ENCODE peak calls at places on chromosomes 12 and 14, in five cellular contexts. R is adrenal gland, A is fibroblast of villous mesenchyme, X is lower leg skin, M is mesothelial cell of epicardium. Q is an unnamed sample.

GRCh38 chr12:106126441-106127288 is 12.1 kb downstream of the NUAK1 start:
- DNase-seq in R (no peak), A (peak; percentile 88), X (peak; percentile 67), M (no peak), Q (no peak)

GRCh38 chr14:63212209-63212608 is 8.0 kb downstream of the RHOJ start:
- DNase-seq in R (no peak), A (no peak), X (no peak), M (no peak), Q (no peak)

GRCh38 chr12:54134850-54135249 is 53.9 kb downstream of the SMUG1 start:
- DNase-seq in R (no peak), A (no peak), X (no peak), M (no peak), Q (no peak)

GRCh38 chr14:69260246-69260978 is 454 bp downstream of the GALNT16 start:
- DNase-seq in R (no peak), A (peak; percentile 17), X (no peak), M (peak; percentile 61), Q (no peak)

GRCh38 chr14:75342762-75343599 is 64.4 kb downstream of the FOS start:
- DNase-seq in R (no peak), A (no peak), X (no peak), M (no peak), Q (no peak)

GRCh38 chr12:2609020-2609419 is 185.8 kb upstream of the FKBP4 start:
- DNase-seq in R (no peak), A (no peak), X (no peak), M (no peak), Q (no peak)

GRCh38 chr12:92224685-92225331 is 79.2 kb upstream of the BTG1 start:
- DNase-seq in R (no peak), A (peak; percentile 55), X (no peak), M (no peak), Q (no peak)

GRCh38 chr12:79844693-79845092 is 90.2 kb downstream of the PPP1R12A start:
- DNase-seq in R (no peak), A (peak; percentile 61), X (no peak), M (no peak), Q (no peak)

GRCh38 chr14:93977790-93978581 is 1.6 kb upstream of the ASB2 start:
- DNase-seq in R (no peak), A (no peak), X (no peak), M (no peak), Q (peak; percentile 40)

DNA sequence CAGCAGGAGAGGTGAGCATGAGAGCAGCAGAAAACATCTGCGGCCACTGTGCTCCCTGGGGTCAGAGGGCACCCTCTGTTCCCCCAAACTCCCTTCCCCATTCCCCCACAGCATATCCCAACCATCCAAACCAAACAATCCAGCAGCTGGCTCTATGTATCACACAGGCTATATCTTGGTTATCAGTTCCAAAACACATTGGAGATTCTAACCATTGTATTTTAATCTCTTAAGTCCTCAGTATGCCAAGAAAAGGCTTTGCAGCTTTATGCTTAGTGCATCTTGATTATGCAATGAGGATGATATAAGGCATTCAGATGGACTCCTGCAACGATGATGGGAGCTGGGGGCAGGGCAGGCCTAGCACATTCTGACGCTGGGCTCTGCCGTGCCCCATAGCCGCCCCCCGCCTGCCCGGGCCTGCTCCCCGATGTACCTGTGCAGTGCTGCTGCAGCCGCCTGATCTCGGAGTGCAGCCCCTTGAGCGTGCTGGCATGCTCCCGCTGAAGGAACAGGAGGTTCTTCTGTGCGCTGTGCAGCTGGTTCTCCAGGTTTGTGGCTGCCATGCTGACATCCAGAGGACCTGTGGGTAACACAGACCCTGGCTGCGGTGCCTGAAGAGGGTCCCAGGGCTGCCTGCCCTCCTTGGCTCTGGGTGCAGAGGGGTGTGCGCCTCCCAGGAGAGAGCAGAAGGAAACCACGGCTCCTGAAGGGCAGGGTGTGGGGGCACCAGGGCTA is 29.6 kb downstream of the CCDC92 start:
- DNase-seq in R (no peak), A (peak; percentile 20), X (no peak), M (no peak), Q (no peak)
- TF ChIP-seq CTCF in R (no peak), A (no peak), X (no peak), M (no peak), Q (no peak)

DNA sequence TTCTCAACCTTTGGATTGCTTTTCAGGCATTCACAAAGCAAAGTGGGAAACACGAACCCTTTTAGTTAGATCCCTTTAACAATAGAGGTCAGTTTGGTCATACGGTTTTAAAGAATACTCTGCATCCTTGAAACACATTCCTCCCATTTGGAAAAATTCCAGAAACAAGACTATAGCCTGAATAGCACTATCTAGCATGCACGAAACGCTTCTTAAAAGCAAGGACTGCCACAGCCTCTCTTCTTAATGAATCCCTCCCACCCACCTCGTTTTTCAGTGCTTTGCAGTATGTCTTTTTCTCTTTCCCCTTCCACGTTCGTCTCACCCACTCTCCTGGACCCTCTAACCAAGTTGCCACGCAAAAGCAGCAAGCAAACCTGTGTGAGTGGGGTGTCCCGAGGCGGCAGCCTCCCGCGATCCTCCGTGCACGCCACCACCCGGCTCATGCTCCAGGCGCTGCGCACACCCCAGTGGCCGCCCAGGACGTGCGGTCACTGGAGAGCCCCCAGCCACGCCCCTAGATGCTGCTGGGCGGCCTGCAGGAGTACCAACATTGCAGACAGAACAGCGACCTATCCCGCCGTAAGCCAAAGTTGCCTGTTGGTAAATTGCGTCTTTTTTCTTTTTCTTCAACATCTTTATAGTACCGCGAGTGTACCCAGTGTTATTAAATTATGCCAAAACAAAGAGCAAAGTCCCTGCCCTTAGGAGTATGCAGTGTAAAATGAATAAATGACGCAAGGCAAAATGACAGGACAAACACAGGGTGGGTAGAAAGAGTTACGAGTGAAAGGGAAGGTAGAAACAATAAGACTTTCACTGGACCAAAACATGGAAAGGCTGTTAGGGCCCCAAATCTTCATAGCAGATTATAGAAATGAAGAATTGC is at the start of gene SLC38A4:
- DNase-seq in R (no peak), A (peak; percentile 45), X (no peak), M (peak; percentile 41), Q (no peak)
- TF ChIP-seq CTCF in R (peak; percentile 17), A (peak; percentile 34), X (peak; percentile 30), M (no peak), Q (no peak)

GRCh38 chr14:97095269-97095668 is 298.1 kb downstream of the VRK1 start:
- DNase-seq in R (no peak), A (no peak), X (no peak), M (no peak), Q (no peak)
- TF ChIP-seq CTCF in R (no peak), A (no peak), X (no peak), M (no peak), Q (no peak)

DNA sequence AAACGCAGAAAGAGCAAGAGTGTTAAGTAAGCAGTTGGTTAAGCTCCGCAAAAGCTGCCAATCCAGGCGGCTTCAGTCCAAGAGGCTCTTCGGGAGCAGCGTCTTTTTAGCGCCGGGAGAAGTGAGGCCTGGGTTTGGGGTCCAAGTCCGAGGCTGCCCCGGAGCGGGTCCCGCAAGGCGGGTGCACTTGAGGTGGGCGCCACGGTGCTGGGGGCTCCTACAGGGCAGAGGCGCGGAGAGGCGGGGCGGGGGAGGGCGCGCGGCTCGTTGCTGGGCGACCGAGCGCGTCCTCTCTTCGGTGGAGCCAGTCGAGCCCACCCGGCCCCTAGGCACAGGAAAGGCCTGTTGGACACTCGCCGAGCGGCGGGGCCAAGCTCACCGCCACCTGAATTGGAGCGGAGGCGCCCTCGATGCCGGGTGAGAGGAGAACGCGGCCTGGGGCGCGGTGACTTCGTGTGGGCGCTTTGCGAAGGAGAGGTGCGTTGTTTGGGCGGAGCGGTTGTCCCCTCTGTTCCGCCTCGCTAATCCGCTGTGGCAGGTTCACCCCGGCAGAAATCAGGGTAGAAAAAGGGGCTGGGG is 15.6 kb downstream of the TTC6 start:
- DNase-seq in R (no peak), A (no peak), X (no peak), M (no peak), Q (no peak)
- TF ChIP-seq CTCF in R (no peak), A (no peak), X (no peak), M (no peak), Q (no peak)

GRCh38 chr12:117469883-117470483 is 108.6 kb upstream of the NOS1 start:
- DNase-seq in R (no peak), A (no peak), X (no peak), M (no peak), Q (no peak)

GRCh38 chr12:117470804-117471203 is 109.4 kb upstream of the NOS1 start:
- DNase-seq in R (no peak), A (no peak), X (no peak), M (no peak), Q (no peak)

GRCh38 chr12:117473856-117474255 is 112.4 kb upstream of the NOS1 start:
- DNase-seq in R (no peak), A (no peak), X (no peak), M (no peak), Q (no peak)

GRCh38 chr12:117476341-117476740 is 114.9 kb upstream of the NOS1 start:
- DNase-seq in R (no peak), A (no peak), X (no peak), M (no peak), Q (no peak)

GRCh38 chr12:117472983-117473382 is 111.6 kb upstream of the NOS1 start:
- DNase-seq in R (no peak), A (no peak), X (no peak), M (no peak), Q (no peak)
- TF ChIP-seq CTCF in R (peak; percentile 12), A (no peak), X (no peak), M (peak; percentile 58), Q (no peak)

GRCh38 chr12:90062799-90063198 is 354.2 kb upstream of the ATP2B1 start:
- DNase-seq in R (no peak), A (no peak), X (no peak), M (no peak), Q (no peak)
- TF ChIP-seq CTCF in R (no peak), A (no peak), X (no peak), M (no peak), Q (no peak)

GRCh38 chr14:104009297-104009696 is 67.0 kb upstream of the RD3L start:
- DNase-seq in R (no peak), A (no peak), X (no peak), M (no peak), Q (no peak)

GRCh38 chr14:104014764-104015163 is 70.7 kb upstream of the ASPG start:
- DNase-seq in R (no peak), A (no peak), X (no peak), M (no peak), Q (no peak)

GRCh38 chr14:104007121-104007520 is 64.8 kb upstream of the RD3L start:
- DNase-seq in R (peak; percentile 37), A (no peak), X (no peak), M (no peak), Q (no peak)

GRCh38 chr14:104016873-104017650 is 68.4 kb upstream of the ASPG start:
- DNase-seq in R (no peak), A (no peak), X (no peak), M (no peak), Q (no peak)

DNA sequence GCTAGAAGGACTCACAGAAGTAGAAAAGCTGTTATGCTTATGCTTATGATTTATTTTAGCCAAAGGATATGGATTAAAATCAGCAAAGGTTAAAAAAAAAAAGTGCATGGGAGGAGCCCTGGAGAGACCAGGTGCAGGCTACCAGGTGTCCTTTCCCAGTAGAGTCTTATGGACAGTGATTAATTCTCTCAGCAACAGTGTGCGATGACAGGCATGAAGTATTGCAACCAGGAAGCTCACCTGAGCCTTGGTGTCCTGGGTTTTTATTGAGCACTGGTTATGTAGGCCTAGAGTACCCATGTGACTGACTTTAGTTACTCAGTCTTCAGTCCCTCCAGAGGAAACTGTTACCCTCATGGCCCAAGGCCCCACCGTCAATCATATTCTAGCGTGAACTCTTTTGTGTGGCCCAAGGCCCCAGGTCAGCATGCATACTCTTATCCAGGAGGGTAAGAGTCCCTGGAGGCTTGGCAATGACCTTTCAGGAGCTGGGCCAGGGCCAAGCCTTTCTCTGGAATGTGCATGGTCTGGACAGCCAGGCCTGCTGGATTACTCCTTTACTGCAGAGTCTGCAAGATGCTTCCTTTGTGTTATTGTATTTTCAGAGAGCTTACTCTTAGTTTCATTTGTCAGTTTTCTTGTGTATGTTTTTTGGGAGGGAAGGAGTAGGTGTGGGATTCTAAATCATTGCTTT is 69.6 kb upstream of the RD3L start:
- DNase-seq in R (no peak), A (no peak), X (no peak), M (no peak), Q (no peak)
- TF ChIP-seq CTCF in R (no peak), A (no peak), X (no peak), M (no peak), Q (no peak)

Q was measured in activated B cell treated with CpG ODN at 0.5 μM for 24 hours.